ENCODE peak calls at places on chromosome 7, in ten cellular contexts. D is HL-60; B is PC-9; O is dorsolateral prefrontal cortex; K is CD8-positive, alpha-beta T cell; X is mesendoderm; L is tibial artery; C is fibroblast of lung; Y is cardiac muscle cell; G is IMR-90. W is an unnamed sample. For H3K27me3, the result is how much of the 10 kb centered on the place peaks cover.

GRCh38 chr7:19215421-19215820 is 70.2 kb upstream of the FERD3L start:
- DNase-seq in C (peak), G (peak), O (no peak), X (peak), L (no peak), B (no peak), K (no peak), Y (no peak), D (no peak), W (peak)

GRCh38 chr7:23357190-23358093 is 58.3 kb downstream of the MALSU1 start:
- DNase-seq in B (peak), K (no peak), L (no peak), Y (peak), C (peak), O (no peak), G (peak), D (no peak), X (peak), W (no peak)

GRCh38 chr7:105389090-105389650 is 449 bp upstream of the SRPK2 start:
- DNase-seq in G (peak), L (peak), Y (peak), C (peak), D (peak), O (peak), K (peak), X (peak), B (peak), W (no peak)

GRCh38 chr7:34320926-34321609 is 336.9 kb upstream of the NPSR1 start:
- DNase-seq in G (peak), Y (peak), X (peak), C (peak), B (peak), L (no peak), O (peak), D (peak), K (peak), W (peak)

GRCh38 chr7:46109447-46109846 is 188.4 kb upstream of the IGFBP3 start:
- DNase-seq in X (no peak), Y (no peak), L (no peak), D (no peak), O (no peak), G (no peak), K (no peak), C (no peak), B (no peak), W (no peak)

GRCh38 chr7:133230591-133231194 is 22.2 kb upstream of the EXOC4 start:
- DNase-seq in G (peak), K (no peak), C (peak), Y (peak), D (no peak), B (peak), X (peak), L (no peak), O (peak), W (peak)

GRCh38 chr7:83166-83840 is 109.1 kb upstream of the FAM20C start:
- DNase-seq in X (no peak), K (no peak), L (peak), G (no peak), B (no peak), C (no peak), Y (no peak), D (no peak), O (no peak), W (no peak)

GRCh38 chr7:6250364-6250833 is 22.0 kb downstream of the CYTH3 start:
- DNase-seq in X (no peak), C (no peak), B (no peak), G (no peak), O (no peak), K (no peak), L (no peak), Y (no peak), D (no peak), W (no peak)

GRCh38 chr7:32025381-32026075 is 44.7 kb downstream of the PDE1C start:
- DNase-seq in C (no peak), X (no peak), K (no peak), Y (no peak), B (no peak), L (no peak), O (peak), D (no peak), G (no peak), W (no peak)

GRCh38 chr7:16989883-16990413 is 108.2 kb upstream of the AGR3 start:
- DNase-seq in Y (no peak), B (peak), G (peak), L (peak), C (peak), K (no peak), D (no peak), X (no peak), O (peak), W (peak)

GRCh38 chr7:85682819-85683218 is 496.0 kb upstream of the SEMA3D start:
- DNase-seq in X (no peak), D (no peak), B (no peak), O (no peak), C (peak), K (no peak), Y (no peak), G (peak), L (no peak), W (no peak)

GRCh38 chr7:124012864-124013263 is 20.0 kb downstream of the TMEM229A start:
- DNase-seq in X (no peak), Y (no peak), B (no peak), D (no peak), K (no peak), G (no peak), O (no peak), C (no peak), L (no peak), W (no peak)

GRCh38 chr7:6164491-6164890 is 107.9 kb downstream of the CYTH3 start:
- DNase-seq in D (no peak), K (no peak), B (no peak), O (no peak), G (no peak), X (peak), Y (no peak), C (no peak), L (no peak), W (no peak)

GRCh38 chr7:128398016-128398840 is 11.6 kb downstream of the IMPDH1 start:
- DNase-seq in G (peak), C (peak), B (peak), K (peak), Y (peak), X (peak), D (no peak), O (peak), L (no peak), W (no peak)

GRCh38 chr7:77439572-77439971 is 23.4 kb upstream of the GSAP start:
- DNase-seq in K (no peak), Y (peak), L (no peak), C (peak), D (no peak), X (no peak), B (peak), O (peak), G (no peak), W (no peak)

DNA sequence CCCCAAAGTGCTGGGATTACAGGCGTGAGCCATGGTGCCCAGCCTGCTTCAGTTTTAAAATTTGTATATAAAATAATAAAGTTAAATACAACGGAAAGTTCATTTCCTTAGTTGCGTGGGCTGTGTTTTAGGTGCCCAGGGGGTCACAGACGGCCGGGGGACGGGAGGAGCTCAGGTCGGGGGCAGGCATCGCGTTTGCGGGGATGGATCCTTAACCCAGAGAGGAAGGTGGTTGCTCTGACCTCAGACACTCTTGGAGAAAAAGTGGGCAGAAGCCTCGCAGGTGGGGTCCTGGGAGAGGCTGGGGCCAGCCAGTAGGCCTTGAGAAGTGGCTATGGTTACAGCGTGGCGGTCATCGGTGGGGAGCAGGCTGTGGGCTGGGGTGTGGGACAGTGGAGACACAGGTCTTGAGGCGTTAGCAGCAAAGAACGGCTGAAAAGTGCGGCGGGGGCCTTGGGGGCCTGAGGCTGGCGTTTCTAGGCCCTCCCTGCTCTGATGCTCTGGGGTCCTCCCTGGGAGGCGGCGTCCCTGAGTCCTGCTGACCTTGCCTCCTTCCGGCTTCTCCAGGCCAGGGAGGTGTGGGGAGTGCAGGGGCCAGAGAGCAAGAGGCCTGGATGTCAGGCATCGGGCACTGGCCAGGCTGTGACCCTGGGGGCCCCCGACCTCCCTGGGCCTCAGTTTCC is 54.4 kb downstream of the UNCX start:
- DNase-seq in O (no peak), C (no peak), G (no peak), L (no peak), X (no peak), K (no peak), Y (no peak), B (no peak), D (no peak), W (no peak)
- H3K27me3 ChIP-seq in O (under half), C (under half), G (half or more), L (under half), X (under half), K (under half), Y (under half), B (half or more), D (under half), W (half or more)

DNA sequence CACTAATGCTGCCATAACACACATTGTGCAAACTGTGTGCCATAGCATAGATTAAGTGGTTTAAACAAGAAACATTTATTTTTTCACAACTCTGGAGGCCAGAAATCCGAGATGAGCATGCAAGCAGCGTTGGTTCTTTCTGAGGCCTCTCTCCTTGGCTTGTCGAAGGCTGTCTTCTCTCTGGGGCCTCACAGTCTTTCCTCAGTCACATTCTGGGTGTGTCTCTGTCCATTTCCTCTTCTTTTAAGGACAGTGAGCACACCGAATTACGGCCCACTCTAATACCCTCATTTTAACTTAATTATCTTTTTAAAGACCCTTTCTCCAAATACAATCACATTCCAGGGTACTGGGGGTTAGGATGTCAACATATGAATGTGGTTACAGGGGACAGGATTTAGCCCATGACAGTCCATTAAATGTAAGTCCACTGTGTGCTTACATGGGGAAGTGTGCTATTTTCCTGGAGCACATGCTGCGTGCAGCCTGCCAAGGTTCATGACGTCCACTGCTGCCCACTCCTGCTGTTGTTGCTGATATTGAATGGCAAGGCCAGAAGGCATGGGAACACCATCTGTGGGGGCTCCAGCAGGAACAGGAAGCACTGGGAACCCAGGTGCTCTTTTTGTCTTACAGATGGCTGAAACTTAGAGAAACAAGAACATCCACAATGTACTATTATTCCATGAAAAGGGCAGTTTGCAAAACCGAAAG is 365.4 kb downstream of the GALNT17 start:
- DNase-seq in B (no peak), D (no peak), X (no peak), Y (no peak), K (no peak), L (peak), O (peak), G (no peak), C (peak), W (no peak)
- H3K27ac ChIP-seq in B (no peak), D (no peak), X (no peak), Y (no peak), K (no peak), L (peak), O (peak), G (no peak), C (no peak), W (no peak)

GRCh38 chr7:1673581-1674102 is 3.6 kb downstream of the ELFN1 start:
- DNase-seq in K (peak), O (no peak), X (no peak), C (no peak), D (no peak), G (no peak), Y (no peak), B (no peak), L (no peak), W (no peak)
- H3K27me3 ChIP-seq in K (under half), O (half or more), X (under half), C (under half), D (under half), G (under half), Y (under half), B (half or more), L (under half), W (under half)

GRCh38 chr7:150415161-150416160 is 35.0 kb upstream of the GIMAP8 start:
- DNase-seq in Y (no peak), L (no peak), D (no peak), K (peak), B (no peak), X (no peak), O (no peak), G (no peak), C (no peak), W (no peak)
- H3K27ac ChIP-seq in Y (no peak), L (no peak), D (no peak), K (no peak), B (no peak), X (no peak), O (no peak), G (no peak), C (no peak), W (no peak)